ENCODE peak calls at places on chromosomes 11 and 22, in ten cellular contexts. J, N, D, L, W, C, V, Q, O and U are unnamed samples.

GRCh38 chr11:21908211-21908610 is 284.7 kb upstream of the ANO5 start:
- DNase-seq in J (no peak), N (no peak), D (no peak), L (no peak), W (no peak), C (no peak), V (no peak), Q (no peak), O (no peak), U (no peak)

GRCh38 chr22:49553076-49553475 is 274.6 kb downstream of the BRD1 start:
- DNase-seq in J (no peak), N (no peak), D (no peak), L (no peak), W (peak), C (no peak), V (no peak), Q (no peak), O (no peak), U (no peak)

GRCh38 chr11:75731095-75731494 is 13.5 kb downstream of the MOGAT2 start:
- DNase-seq in J (no peak), N (no peak), D (no peak), L (no peak), W (no peak), C (peak), V (no peak), Q (no peak), O (no peak), U (no peak)

GRCh38 chr22:37526376-37526775 is 7.2 kb upstream of the CARD10 start:
- DNase-seq in J (no peak), N (peak), D (no peak), L (no peak), W (no peak), C (no peak), V (peak), Q (peak), O (no peak), U (no peak)

GRCh38 chr11:111730871-111731591 is 35.2 kb downstream of the PPP2R1B start:
- DNase-seq in J (no peak), N (no peak), D (no peak), L (no peak), W (peak), C (peak), V (no peak), Q (peak), O (no peak), U (peak)

GRCh38 chr11:31487848-31488247 is 21.6 kb downstream of the IMMP1L start:
- DNase-seq in J (no peak), N (peak), D (no peak), L (peak), W (no peak), C (no peak), V (peak), Q (peak), O (no peak), U (peak)

GRCh38 chr11:57974830-57975229 is 48.9 kb upstream of the OR9Q1 start:
- DNase-seq in J (no peak), N (no peak), D (no peak), L (no peak), W (no peak), C (no peak), V (no peak), Q (peak), O (no peak), U (no peak)

GRCh38 chr11:113626736-113627135 is 79.4 kb downstream of the TMPRSS5 start:
- DNase-seq in J (no peak), N (peak), D (no peak), L (no peak), W (no peak), C (no peak), V (no peak), Q (no peak), O (no peak), U (no peak)

GRCh38 chr22:31139866-31140716 is at the start of gene PLA2G3:
- DNase-seq in J (no peak), N (peak), D (no peak), L (no peak), W (no peak), C (peak), V (peak), Q (peak), O (no peak), U (no peak)

GRCh38 chr11:33530824-33531223 is 169.8 kb downstream of the C11orf91 start:
- DNase-seq in J (no peak), N (peak), D (no peak), L (no peak), W (no peak), C (no peak), V (peak), Q (peak), O (no peak), U (peak)

GRCh38 chr11:128476729-128477128 is 110.6 kb downstream of the ETS1 start:
- DNase-seq in J (peak), N (peak), D (no peak), L (no peak), W (no peak), C (no peak), V (no peak), Q (no peak), O (no peak), U (no peak)

GRCh38 chr11:10601722-10602281 is 33.3 kb upstream of the LYVE1 start:
- DNase-seq in J (no peak), N (no peak), D (no peak), L (no peak), W (peak), C (no peak), V (no peak), Q (no peak), O (no peak), U (no peak)

GRCh38 chr11:44849424-44849823 is 101.3 kb downstream of the TP53I11 start:
- DNase-seq in J (no peak), N (no peak), D (no peak), L (no peak), W (no peak), C (no peak), V (no peak), Q (no peak), O (no peak), U (no peak)

GRCh38 chr22:45804986-45805325 is 133.3 kb downstream of the ATXN10 start:
- DNase-seq in J (no peak), N (peak), D (no peak), L (peak), W (no peak), C (no peak), V (peak), Q (peak), O (peak), U (peak)

GRCh38 chr22:41447435-41448188 is 1.0 kb upstream of the TOB2 start:
- DNase-seq in J (peak), N (peak), D (peak), L (no peak), W (peak), C (peak), V (peak), Q (peak), O (no peak), U (peak)

GRCh38 chr11:61154528-61154927 is 6.7 kb downstream of the VPS37C start:
- DNase-seq in J (no peak), N (no peak), D (no peak), L (no peak), W (no peak), C (no peak), V (no peak), Q (no peak), O (no peak), U (no peak)

GRCh38 chr11:13260963-13261599 is 16.5 kb upstream of the BMAL1 start:
- DNase-seq in J (no peak), N (peak), D (no peak), L (no peak), W (no peak), C (no peak), V (peak), Q (peak), O (no peak), U (peak)

GRCh38 chr11:2664886-2665746 is 34.7 kb downstream of the KCNQ1OT1 start:
- DNase-seq in J (no peak), N (no peak), D (peak), L (no peak), W (no peak), C (peak), V (no peak), Q (no peak), O (no peak), U (no peak)

GRCh38 chr11:110186867-110187266 is 93.7 kb downstream of the ZC3H12C start:
- DNase-seq in J (no peak), N (no peak), D (no peak), L (no peak), W (no peak), C (no peak), V (no peak), Q (no peak), O (no peak), U (no peak)
- H3K4me3 ChIP-seq in J (no peak), N (no peak), D (no peak), L (no peak), W (no peak), C (no peak), V (no peak), Q (no peak), O (no peak), U (no peak)

GRCh38 chr11:122042981-122043380 is 73.0 kb downstream of the BLID start:
- DNase-seq in J (no peak), N (no peak), D (no peak), L (no peak), W (no peak), C (no peak), V (no peak), Q (no peak), O (no peak), U (no peak)

GRCh38 chr11:122044086-122044485 is 71.9 kb downstream of the BLID start:
- DNase-seq in J (no peak), N (no peak), D (no peak), L (no peak), W (no peak), C (no peak), V (peak), Q (no peak), O (no peak), U (peak)

GRCh38 chr11:122046438-122046837 is 69.6 kb downstream of the BLID start:
- DNase-seq in J (no peak), N (no peak), D (no peak), L (no peak), W (no peak), C (no peak), V (no peak), Q (no peak), O (no peak), U (no peak)

GRCh38 chr11:122046846-122047245 is 69.2 kb downstream of the BLID start:
- DNase-seq in J (no peak), N (peak), D (no peak), L (no peak), W (no peak), C (no peak), V (peak), Q (peak), O (no peak), U (peak)

GRCh38 chr11:122045181-122045586 is 70.8 kb downstream of the BLID start:
- DNase-seq in J (no peak), N (peak), D (no peak), L (peak), W (no peak), C (no peak), V (peak), Q (peak), O (no peak), U (peak)
- H3K4me3 ChIP-seq in J (no peak), N (no peak), D (no peak), L (no peak), W (no peak), C (no peak), V (no peak), Q (no peak), O (no peak), U (no peak)

DNA sequence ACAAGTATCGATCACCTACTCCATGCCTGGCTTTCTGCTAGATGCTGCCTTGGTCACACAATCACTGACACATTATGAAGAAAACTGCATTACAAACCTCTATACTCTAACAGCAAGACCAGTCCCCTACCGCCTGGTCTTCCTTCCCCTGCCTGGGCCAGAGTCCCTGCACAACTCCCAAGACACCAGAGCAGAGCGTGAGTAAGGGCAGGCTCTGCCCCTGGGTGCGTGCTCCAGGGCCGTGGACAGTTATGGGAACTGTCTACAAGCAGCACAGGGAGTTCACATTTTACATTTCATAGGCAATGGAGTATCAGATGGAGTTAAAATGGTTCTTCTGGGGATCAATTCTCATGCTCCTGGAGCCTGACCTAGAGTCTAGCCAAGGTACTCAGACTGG is 6.5 kb downstream of the FZD4 start:
- DNase-seq in J (no peak), N (no peak), D (no peak), L (no peak), W (no peak), C (no peak), V (no peak), Q (no peak), O (no peak), U (no peak)
- H3K4me3 ChIP-seq in J (no peak), N (no peak), D (no peak), L (no peak), W (no peak), C (no peak), V (no peak), Q (no peak), O (no peak), U (no peak)

DNA sequence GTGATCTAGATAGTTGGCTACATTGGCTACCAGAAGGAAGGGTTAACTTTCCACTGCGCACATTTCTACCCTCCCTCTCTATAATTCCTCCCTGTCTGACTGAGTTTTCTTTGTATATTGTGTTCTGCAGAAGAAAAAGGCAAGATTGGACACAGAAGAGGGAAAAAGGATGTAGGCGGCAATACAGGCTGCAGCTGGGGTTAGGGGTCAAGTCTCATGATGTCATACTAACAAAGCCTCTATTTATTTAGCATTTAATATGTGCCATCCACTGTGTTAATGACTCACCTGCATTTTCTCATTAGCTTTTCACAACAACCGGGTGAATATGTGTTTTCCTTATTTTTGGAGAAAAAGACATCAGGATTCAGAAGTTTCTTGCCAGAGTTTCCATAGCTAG is 2.0 kb downstream of the FAM83F start:
- DNase-seq in J (no peak), N (no peak), D (no peak), L (no peak), W (no peak), C (no peak), V (no peak), Q (no peak), O (no peak), U (no peak)
- H3K4me3 ChIP-seq in J (no peak), N (no peak), D (no peak), L (no peak), W (no peak), C (no peak), V (no peak), Q (no peak), O (no peak), U (no peak)

GRCh38 chr22:44311104-44311854 is 1.5 kb downstream of the SHISAL1 start:
- DNase-seq in J (no peak), N (no peak), D (no peak), L (no peak), W (no peak), C (no peak), V (no peak), Q (no peak), O (no peak), U (no peak)

GRCh38 chr22:44312766-44313165 is at the start of gene SHISAL1:
- DNase-seq in J (no peak), N (peak), D (no peak), L (no peak), W (no peak), C (no peak), V (peak), Q (peak), O (no peak), U (peak)

GRCh38 chr22:44309647-44310046 is 3.1 kb downstream of the SHISAL1 start:
- DNase-seq in J (no peak), N (peak), D (no peak), L (no peak), W (no peak), C (no peak), V (peak), Q (peak), O (no peak), U (no peak)

GRCh38 chr22:44313385-44314006 is 745 bp upstream of the SHISAL1 start:
- DNase-seq in J (no peak), N (no peak), D (no peak), L (no peak), W (no peak), C (no peak), V (no peak), Q (no peak), O (no peak), U (no peak)

DNA sequence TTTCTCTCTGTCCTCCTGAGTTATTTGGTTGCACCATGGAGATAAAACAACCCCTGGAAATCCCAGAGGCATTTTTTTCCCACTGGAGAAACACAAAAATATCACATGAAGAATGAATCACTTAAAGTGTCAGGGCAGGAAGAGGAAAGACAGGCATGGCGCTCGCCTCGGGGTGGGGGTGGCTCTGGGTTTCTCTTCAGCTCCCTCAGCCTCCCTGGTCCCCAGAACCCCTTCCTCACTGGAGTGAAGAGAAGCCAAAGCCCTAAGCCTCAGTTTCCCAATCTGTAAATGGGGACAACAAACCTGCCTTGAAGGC is 938 bp downstream of the SHISAL1 start:
- DNase-seq in J (no peak), N (peak), D (no peak), L (peak), W (no peak), C (no peak), V (peak), Q (peak), O (no peak), U (no peak)
- H3K4me3 ChIP-seq in J (no peak), N (no peak), D (no peak), L (no peak), W (no peak), C (no peak), V (no peak), Q (no peak), O (no peak), U (no peak)

DNA sequence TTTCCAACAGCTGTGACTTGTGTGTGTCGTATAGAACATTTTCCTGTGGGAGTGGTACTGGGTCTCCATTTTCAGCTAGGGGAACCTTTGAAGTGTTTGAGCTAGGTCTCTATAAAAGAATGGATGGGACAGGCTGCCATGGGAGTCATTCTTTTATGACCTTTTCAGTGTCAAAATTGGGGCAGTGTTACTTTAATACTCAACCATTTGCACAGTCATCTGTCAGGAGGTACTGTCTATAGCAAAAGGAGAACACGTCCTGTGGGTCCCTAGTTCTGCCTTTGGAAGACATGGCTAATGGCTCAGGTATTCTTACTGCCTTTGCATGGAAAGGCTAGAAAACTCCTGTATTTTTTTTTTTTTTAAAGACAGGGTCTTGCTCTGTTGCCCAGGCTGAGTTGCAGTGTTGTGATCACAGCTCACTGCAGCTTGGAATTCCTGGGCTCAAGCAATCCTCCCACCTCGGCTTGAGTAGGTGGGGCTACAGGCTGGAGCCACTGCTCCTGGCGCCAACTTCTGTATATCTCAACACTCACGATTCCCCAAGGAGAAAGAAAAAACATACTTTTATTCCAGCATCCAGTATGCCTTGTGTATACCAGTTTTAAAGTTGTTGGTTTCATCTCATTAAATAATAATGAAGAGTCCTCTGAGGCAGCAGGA is 2.1 kb upstream of the ATF4 start:
- DNase-seq in J (no peak), N (peak), D (no peak), L (no peak), W (no peak), C (no peak), V (peak), Q (no peak), O (no peak), U (no peak)
- H3K4me3 ChIP-seq in J (no peak), N (no peak), D (no peak), L (no peak), W (no peak), C (no peak), V (no peak), Q (no peak), O (no peak), U (peak)